ENCODE peak calls at places on chromosomes 16 and 17, in five cellular contexts. N is WERI-Rb-1, O is HuH-7.5, H is lower lobe of right lung, I is Daoy. B is an unnamed sample.

GRCh38 chr17:27384261-27384701 is 72.0 kb upstream of the KSR1 start:
- DNase-seq in H (no peak), O (no peak), I (peak), N (no peak), B (no peak)

GRCh38 chr16:31010539-31010938 is at the start of gene STX1B:
- DNase-seq in H (no peak), N (peak), I (peak), O (no peak), B (no peak)

GRCh38 chr17:31696184-31696602 is 162.9 kb downstream of the COPRS start:
- DNase-seq in N (no peak), I (peak), H (peak), O (peak), B (no peak)

GRCh38 chr16:85699628-85700027 is 10.9 kb upstream of the GINS2 start:
- DNase-seq in N (no peak), I (peak), O (no peak), H (no peak), B (no peak)

GRCh38 chr17:47699536-47699840 is 5.5 kb downstream of the TBKBP1 start:
- DNase-seq in H (no peak), O (no peak), I (no peak), N (no peak), B (no peak)

GRCh38 chr17:69717214-69717613 is 302.7 kb downstream of the MAP2K6 start:
- DNase-seq in I (no peak), O (no peak), H (no peak), N (no peak), B (no peak)

GRCh38 chr17:41678411-41678906 is 10.2 kb upstream of the EIF1 start:
- DNase-seq in I (peak), H (no peak), N (no peak), O (no peak), B (no peak)

GRCh38 chr16:53055603-53056527 is 1.1 kb downstream of the CHD9 start:
- DNase-seq in H (no peak), N (no peak), O (peak), I (peak), B (no peak)

GRCh38 chr17:38705803-38706624 is 941 bp downstream of the MLLT6 start:
- DNase-seq in N (peak), O (peak), I (peak), H (peak), B (no peak)

GRCh38 chr16:20880867-20881866 is 19.0 kb downstream of the DCUN1D3 start:
- DNase-seq in H (no peak), I (no peak), O (no peak), N (no peak), B (no peak)

GRCh38 chr17:38327936-38328335 is 15.8 kb downstream of the GPR179 start:
- DNase-seq in O (no peak), H (no peak), I (no peak), N (no peak), B (no peak)

GRCh38 chr17:71664867-71665266 is 456.0 kb upstream of the SOX9 start:
- DNase-seq in I (no peak), O (no peak), N (no peak), H (no peak), B (no peak)

GRCh38 chr17:50326831-50327364 is 19.0 kb upstream of the XYLT2 start:
- DNase-seq in N (no peak), I (no peak), O (no peak), H (no peak), B (no peak)

GRCh38 chr17:33303254-33303653 is 10.2 kb upstream of the ASIC2 start:
- DNase-seq in I (no peak), O (no peak), N (no peak), H (no peak), B (no peak)

GRCh38 chr16:81198635-81199034 is 39.9 kb upstream of the BCO1 start:
- DNase-seq in N (no peak), H (no peak), I (no peak), O (peak), B (no peak)

GRCh38 chr17:50934672-50935200 is 68.6 kb upstream of the TOB1 start:
- DNase-seq in O (no peak), H (no peak), N (peak), I (no peak), B (no peak)

GRCh38 chr16:19085679-19086200 is 18.3 kb downstream of the COQ7 start:
- DNase-seq in O (no peak), I (peak), H (no peak), N (no peak), B (no peak)

GRCh38 chr17:57906910-57907309 is 48.3 kb downstream of the CUEDC1 start:
- DNase-seq in N (peak), I (peak), H (no peak), O (no peak), B (no peak)

GRCh38 chr16:61149709-61150108 is 886.5 kb downstream of the CDH8 start:
- DNase-seq in N (no peak), O (no peak), I (no peak), H (no peak), B (no peak)

GRCh38 chr16:83095926-83096692 is 469.3 kb downstream of the CDH13 start:
- DNase-seq in H (no peak), I (no peak), O (no peak), N (no peak), B (no peak)

GRCh38 chr17:6548578-6549330 is 7.6 kb downstream of the PITPNM3 start:
- DNase-seq in I (no peak), N (no peak), O (no peak), H (no peak), B (peak)

GRCh38 chr16:75550211-75550662 is 5.8 kb downstream of the TMEM231 start:
- DNase-seq in N (peak), H (no peak), O (no peak), I (peak), B (peak)

GRCh38 chr17:7146115-7146514 is 31.5 kb upstream of the ASGR2 start:
- DNase-seq in H (no peak), O (no peak), N (no peak), I (no peak), B (no peak)

GRCh38 chr16:76535-77272 is 1.3 kb upstream of the MPG start:
- DNase-seq in N (peak), I (peak), H (peak), O (no peak), B (no peak)

GRCh38 chr16:15055141-15056053 is 477 bp downstream of the NTAN1 start:
- DNase-seq in O (peak), I (peak), N (peak), H (peak), B (no peak)

GRCh38 chr16:12377497-12377896 is 401.0 kb downstream of the SNX29 start:
- DNase-seq in I (no peak), N (no peak), H (no peak), O (no peak), B (no peak)

GRCh38 chr17:83119987-83120864 is 40.8 kb downstream of the METRNL start:
- DNase-seq in I (no peak), N (no peak), O (no peak), H (peak), B (no peak)

GRCh38 chr17:75344664-75345063 is 55.4 kb upstream of the SLC25A19 start:
- DNase-seq in N (peak), I (no peak), H (no peak), O (no peak), B (no peak)

B was measured in activated T-helper 2 cell treated with anti-CD3 and anti-CD28 coated beads, Interferon-gamma antibody, Interleukin-2, Interleukin-4, amounts not matched to agents 10 μg/mL and 5 μg/mL and 100 μg/mL, durations not matched to agents 14 hours and 24 hours and 36 hours.